ENCODE peak calls at places on chromosome 22, in five cellular contexts. H is neural crest cell; M is T-helper 2 cell; O is fibroblast of mammary gland; K is CD8-positive, alpha-beta T cell. F is an unnamed sample.
A peak's percentile ranks its signal among the peaks of the same experiment; 100 is the strongest.

GRCh38 chr22:41561335-41561734 is 525 bp downstream of the CSDC2 start:
- DNase-seq in H (no peak), M (no peak), O (no peak), K (no peak), F (no peak)

GRCh38 chr22:23272371-23272770 is 92.1 kb downstream of the BCR start:
- DNase-seq in H (no peak), M (no peak), O (no peak), K (no peak), F (no peak)

GRCh38 chr22:28410050-28410816 is 269.4 kb downstream of the TTC28 start:
- DNase-seq in H (no peak), M (no peak), O (peak; percentile 71), K (no peak), F (no peak)

GRCh38 chr22:25754527-25755202 is 12.7 kb downstream of the MYO18B start:
- DNase-seq in H (no peak), M (no peak), O (peak; percentile 94), K (no peak), F (no peak)

GRCh38 chr22:39254789-39255298 is 10.1 kb upstream of the PDGFB start:
- DNase-seq in H (no peak), M (peak; percentile 35), O (peak; percentile 38), K (peak; percentile 40), F (no peak)

GRCh38 chr22:28976588-28976987 is 85.0 kb downstream of the C22orf31 start:
- DNase-seq in H (no peak), M (no peak), O (peak; percentile 88), K (no peak), F (no peak)

GRCh38 chr22:30843245-30843644 is 125.3 kb downstream of the MORC2 start:
- DNase-seq in H (no peak), M (no peak), O (peak; percentile 20), K (no peak), F (no peak)

GRCh38 chr22:49999063-49999900 is 13.3 kb downstream of the IL17REL start:
- DNase-seq in H (peak; percentile 38), M (no peak), O (no peak), K (peak; percentile 38), F (no peak)

GRCh38 chr22:45263790-45264269 is 20.9 kb upstream of the UPK3A start:
- DNase-seq in H (peak; percentile 58), M (no peak), O (peak; percentile 78), K (no peak), F (no peak)

GRCh38 chr22:29009148-29009547 is 52.5 kb downstream of the C22orf31 start:
- DNase-seq in H (no peak), M (no peak), O (no peak), K (no peak), F (no peak)

GRCh38 chr22:39422101-39422500 is 22.5 kb downstream of the TAB1 start:
- DNase-seq in H (no peak), M (no peak), O (no peak), K (no peak), F (no peak)

GRCh38 chr22:35328472-35328885 is 28.8 kb downstream of the TOM1 start:
- DNase-seq in H (no peak), M (no peak), O (no peak), K (no peak), F (no peak)

GRCh38 chr22:45769569-45770210 is 98.1 kb downstream of the ATXN10 start:
- DNase-seq in H (no peak), M (no peak), O (no peak), K (no peak), F (no peak)

GRCh38 chr22:48845356-48845936 is 982.2 kb downstream of the BRD1 start:
- DNase-seq in H (no peak), M (no peak), O (no peak), K (no peak), F (no peak)

GRCh38 chr22:39592104-39593060 is 21.8 kb downstream of the CACNA1I start:
- DNase-seq in H (no peak), M (no peak), O (peak; percentile 70), K (no peak), F (no peak)

GRCh38 chr22:40482391-40482790 is 112.0 kb downstream of the SGSM3 start:
- DNase-seq in H (no peak), M (no peak), O (no peak), K (no peak), F (no peak)

GRCh38 chr22:48238018-48238915 is 1475.8 kb downstream of the TBC1D22A start:
- DNase-seq in H (no peak), M (no peak), O (no peak), K (no peak), F (no peak)

GRCh38 chr22:46971776-46972150 is 209.3 kb downstream of the TBC1D22A start:
- DNase-seq in H (no peak), M (no peak), O (no peak), K (no peak), F (no peak)

GRCh38 chr22:44451016-44451415 is 47.0 kb downstream of the RTL6 start:
- DNase-seq in H (no peak), M (no peak), O (no peak), K (no peak), F (no peak)

GRCh38 chr22:21943571-21944448 is 8.8 kb downstream of the PPM1F start:
- DNase-seq in H (no peak), M (no peak), O (no peak), K (no peak), F (no peak)

GRCh38 chr22:33073989-33074391 is 15.8 kb upstream of the SYN3 start:
- DNase-seq in H (no peak), M (no peak), O (peak; percentile 66), K (no peak), F (no peak)

GRCh38 chr22:49925525-49926128 is 7.2 kb downstream of the CRELD2 start:
- DNase-seq in H (no peak), M (peak; percentile 83), O (no peak), K (peak; percentile 77), F (peak; percentile 63)

GRCh38 chr22:43811777-43812148 is 342 bp downstream of the EFCAB6 start:
- DNase-seq in H (no peak), M (no peak), O (peak; percentile 62), K (no peak), F (no peak)

GRCh38 chr22:28012811-28013460 is 93.9 kb upstream of the PITPNB start:
- DNase-seq in H (no peak), M (no peak), O (no peak), K (no peak), F (no peak)

GRCh38 chr22:50216684-50217520 is 16.1 kb downstream of the SELENOO start:
- DNase-seq in H (no peak), M (no peak), O (no peak), K (no peak), F (no peak)

GRCh38 chr22:37248251-37248650 is 4.2 kb upstream of the RAC2 start:
- DNase-seq in H (no peak), M (no peak), O (no peak), K (no peak), F (no peak)

GRCh38 chr22:50626856-50627451 is 998 bp downstream of the ARSA start:
- DNase-seq in H (no peak), M (no peak), O (no peak), K (no peak), F (no peak)

F was measured in GDM1.